ENCODE peak calls at places on chromosome 15, in seven cellular contexts. One of them, this sample, is unnamed. For H3K4me1 and H3K9me3, the result is how much of the 10 kb centered on the place peaks cover.

GRCh38 chr15:59300618-59301139 is 72.0 kb downstream of the MYO1E start:
- DNase-seq in trophoblast cell: no peak
- DNase-seq in IMR-90: no peak
- DNase-seq in left ventricle myocardium inferior: no peak
- DNase-seq in SJSA1: no peak
- DNase-seq in naive thymus-derived CD4-positive, alpha-beta T cell: no peak
- DNase-seq in mesenchymal stem cell: no peak
- DNase-seq in this sample: no peak

GRCh38 chr15:39786444-39787056 is 3.9 kb upstream of the FSIP1 start:
- DNase-seq in trophoblast cell: peak
- DNase-seq in IMR-90: peak
- DNase-seq in left ventricle myocardium inferior: no peak
- DNase-seq in SJSA1: peak
- DNase-seq in naive thymus-derived CD4-positive, alpha-beta T cell: peak
- DNase-seq in mesenchymal stem cell: peak
- DNase-seq in this sample: peak

GRCh38 chr15:58340176-58340575 is 91.6 kb upstream of the LIPC start:
- DNase-seq in trophoblast cell: no peak
- DNase-seq in IMR-90: peak
- DNase-seq in left ventricle myocardium inferior: no peak
- DNase-seq in SJSA1: no peak
- DNase-seq in naive thymus-derived CD4-positive, alpha-beta T cell: no peak
- DNase-seq in mesenchymal stem cell: no peak
- DNase-seq in this sample: no peak

GRCh38 chr15:78243491-78243941 is 9.2 kb upstream of the ACSBG1 start:
- DNase-seq in trophoblast cell: no peak
- DNase-seq in IMR-90: peak
- DNase-seq in left ventricle myocardium inferior: peak
- DNase-seq in SJSA1: no peak
- DNase-seq in naive thymus-derived CD4-positive, alpha-beta T cell: no peak
- DNase-seq in mesenchymal stem cell: no peak
- DNase-seq in this sample: no peak

GRCh38 chr15:88246081-88246480 is 10.5 kb downstream of the NTRK3 start:
- DNase-seq in trophoblast cell: no peak
- DNase-seq in IMR-90: no peak
- DNase-seq in left ventricle myocardium inferior: no peak
- DNase-seq in SJSA1: no peak
- DNase-seq in naive thymus-derived CD4-positive, alpha-beta T cell: no peak
- DNase-seq in mesenchymal stem cell: no peak
- DNase-seq in this sample: no peak

GRCh38 chr15:41417418-41417811 is 520 bp downstream of the RTF1 start:
- DNase-seq in trophoblast cell: peak
- DNase-seq in IMR-90: peak
- DNase-seq in left ventricle myocardium inferior: peak
- DNase-seq in SJSA1: no peak
- DNase-seq in naive thymus-derived CD4-positive, alpha-beta T cell: no peak
- DNase-seq in mesenchymal stem cell: peak
- DNase-seq in this sample: no peak

GRCh38 chr15:38300395-38300794 is 47.8 kb downstream of the SPRED1 start:
- DNase-seq in trophoblast cell: no peak
- DNase-seq in IMR-90: peak
- DNase-seq in left ventricle myocardium inferior: no peak
- DNase-seq in SJSA1: no peak
- DNase-seq in naive thymus-derived CD4-positive, alpha-beta T cell: no peak
- DNase-seq in mesenchymal stem cell: no peak
- DNase-seq in this sample: no peak

GRCh38 chr15:55737373-55737772 is 5.6 kb downstream of the PRTG start:
- DNase-seq in trophoblast cell: peak
- DNase-seq in IMR-90: peak
- DNase-seq in left ventricle myocardium inferior: no peak
- DNase-seq in SJSA1: no peak
- DNase-seq in naive thymus-derived CD4-positive, alpha-beta T cell: no peak
- DNase-seq in mesenchymal stem cell: peak
- DNase-seq in this sample: no peak

GRCh38 chr15:93166675-93167074 is 77.7 kb upstream of the RGMA start:
- DNase-seq in trophoblast cell: no peak
- DNase-seq in IMR-90: no peak
- DNase-seq in left ventricle myocardium inferior: no peak
- DNase-seq in SJSA1: no peak
- DNase-seq in naive thymus-derived CD4-positive, alpha-beta T cell: no peak
- DNase-seq in mesenchymal stem cell: no peak
- DNase-seq in this sample: no peak

GRCh38 chr15:52527898-52528464 is 699 bp downstream of the MYO5A start:
- DNase-seq in trophoblast cell: peak
- DNase-seq in IMR-90: peak
- DNase-seq in left ventricle myocardium inferior: no peak
- DNase-seq in SJSA1: no peak
- DNase-seq in naive thymus-derived CD4-positive, alpha-beta T cell: peak
- DNase-seq in mesenchymal stem cell: peak
- DNase-seq in this sample: no peak

GRCh38 chr15:87604857-87605446 is 651.6 kb downstream of the NTRK3 start:
- DNase-seq in trophoblast cell: no peak
- DNase-seq in IMR-90: no peak
- DNase-seq in left ventricle myocardium inferior: no peak
- DNase-seq in SJSA1: no peak
- DNase-seq in naive thymus-derived CD4-positive, alpha-beta T cell: no peak
- DNase-seq in mesenchymal stem cell: no peak
- DNase-seq in this sample: no peak

GRCh38 chr15:38354321-38354929 is 99.5 kb upstream of the FAM98B start:
- DNase-seq in trophoblast cell: peak
- DNase-seq in IMR-90: peak
- DNase-seq in left ventricle myocardium inferior: peak
- DNase-seq in SJSA1: peak
- DNase-seq in naive thymus-derived CD4-positive, alpha-beta T cell: peak
- DNase-seq in mesenchymal stem cell: peak
- DNase-seq in this sample: peak

GRCh38 chr15:68310811-68311463 is 33.4 kb downstream of the FEM1B start:
- DNase-seq in trophoblast cell: no peak
- DNase-seq in IMR-90: no peak
- DNase-seq in left ventricle myocardium inferior: no peak
- DNase-seq in SJSA1: no peak
- DNase-seq in naive thymus-derived CD4-positive, alpha-beta T cell: no peak
- DNase-seq in mesenchymal stem cell: no peak
- DNase-seq in this sample: no peak

GRCh38 chr15:98872777-98873176 is 134.8 kb downstream of the PGPEP1L start:
- DNase-seq in trophoblast cell: no peak
- DNase-seq in IMR-90: no peak
- DNase-seq in left ventricle myocardium inferior: no peak
- DNase-seq in SJSA1: peak
- DNase-seq in naive thymus-derived CD4-positive, alpha-beta T cell: no peak
- DNase-seq in mesenchymal stem cell: no peak
- DNase-seq in this sample: no peak

GRCh38 chr15:31391687-31392671 is 65.3 kb downstream of the KLF13 start:
- DNase-seq in trophoblast cell: peak
- DNase-seq in IMR-90: peak
- DNase-seq in left ventricle myocardium inferior: peak
- DNase-seq in SJSA1: peak
- DNase-seq in naive thymus-derived CD4-positive, alpha-beta T cell: peak
- DNase-seq in mesenchymal stem cell: peak
- DNase-seq in this sample: peak

GRCh38 chr15:43488790-43489585 is 4.0 kb downstream of the TP53BP1 start:
- DNase-seq in trophoblast cell: no peak
- DNase-seq in IMR-90: peak
- DNase-seq in left ventricle myocardium inferior: no peak
- DNase-seq in SJSA1: no peak
- DNase-seq in naive thymus-derived CD4-positive, alpha-beta T cell: no peak
- DNase-seq in mesenchymal stem cell: no peak
- DNase-seq in this sample: no peak

GRCh38 chr15:60835974-60836373 is 357.0 kb upstream of the ICE2 start:
- DNase-seq in trophoblast cell: no peak
- DNase-seq in IMR-90: peak
- DNase-seq in left ventricle myocardium inferior: no peak
- DNase-seq in SJSA1: no peak
- DNase-seq in naive thymus-derived CD4-positive, alpha-beta T cell: no peak
- DNase-seq in mesenchymal stem cell: peak
- DNase-seq in this sample: no peak

GRCh38 chr15:36917411-36918267 is 182.7 kb downstream of the MEIS2 start:
- DNase-seq in trophoblast cell: no peak
- DNase-seq in IMR-90: no peak
- DNase-seq in left ventricle myocardium inferior: no peak
- DNase-seq in SJSA1: no peak
- DNase-seq in naive thymus-derived CD4-positive, alpha-beta T cell: no peak
- DNase-seq in mesenchymal stem cell: no peak
- DNase-seq in this sample: no peak

GRCh38 chr15:91866971-91867372 is 13.5 kb downstream of the SLCO3A1 start:
- DNase-seq in trophoblast cell: peak
- DNase-seq in IMR-90: no peak
- DNase-seq in left ventricle myocardium inferior: peak
- DNase-seq in SJSA1: no peak
- DNase-seq in naive thymus-derived CD4-positive, alpha-beta T cell: no peak
- DNase-seq in mesenchymal stem cell: peak
- DNase-seq in this sample: no peak

GRCh38 chr15:41254560-41254959 is 23.5 kb downstream of the CHP1 start:
- DNase-seq in trophoblast cell: no peak
- DNase-seq in IMR-90: no peak
- DNase-seq in left ventricle myocardium inferior: no peak
- DNase-seq in SJSA1: no peak
- DNase-seq in naive thymus-derived CD4-positive, alpha-beta T cell: no peak
- DNase-seq in mesenchymal stem cell: no peak
- DNase-seq in this sample: no peak

GRCh38 chr15:77019476-77020331 is 24.8 kb downstream of the PSTPIP1 start:
- DNase-seq in trophoblast cell: no peak
- DNase-seq in IMR-90: peak
- DNase-seq in left ventricle myocardium inferior: no peak
- DNase-seq in SJSA1: no peak
- DNase-seq in naive thymus-derived CD4-positive, alpha-beta T cell: no peak
- DNase-seq in mesenchymal stem cell: peak
- DNase-seq in this sample: no peak

DNA sequence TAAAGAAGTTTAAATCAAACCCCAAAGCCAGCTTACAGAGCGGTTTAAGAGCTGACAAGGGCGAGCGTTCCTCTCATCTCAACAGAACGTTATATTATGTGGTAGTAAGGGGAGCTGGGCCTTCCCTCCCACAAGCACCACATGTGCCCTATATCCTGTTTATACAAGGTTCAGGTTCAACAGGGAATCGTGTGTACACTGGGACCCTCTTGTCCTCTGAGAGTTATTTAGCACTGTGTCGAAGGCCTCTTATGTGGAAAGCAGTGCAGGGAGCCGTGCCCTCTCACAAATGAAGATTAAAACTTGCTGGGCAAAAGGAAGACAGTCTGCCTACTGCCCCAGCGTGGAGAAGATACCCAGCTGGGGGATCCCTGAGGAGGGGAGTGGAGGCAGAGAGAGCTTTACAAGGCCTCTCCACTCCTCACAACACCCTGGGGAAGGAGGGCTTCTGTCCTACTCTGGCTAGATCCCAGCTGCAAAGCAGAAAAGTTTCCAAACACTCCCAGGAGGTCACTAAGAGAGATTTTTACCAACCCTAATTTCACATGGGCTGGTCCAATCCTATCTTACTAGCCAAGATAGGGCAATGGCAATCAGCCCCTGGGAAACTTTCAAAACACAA is 2.9 kb downstream of the TLE3 start:
- DNase-seq in trophoblast cell: no peak
- DNase-seq in IMR-90: no peak
- DNase-seq in left ventricle myocardium inferior: no peak
- DNase-seq in SJSA1: peak
- DNase-seq in naive thymus-derived CD4-positive, alpha-beta T cell: peak
- DNase-seq in mesenchymal stem cell: peak
- DNase-seq in this sample: no peak
- H3K4me1 ChIP-seq in trophoblast cell: under half
- H3K4me1 ChIP-seq in IMR-90: under half
- H3K4me1 ChIP-seq in left ventricle myocardium inferior: half or more
- H3K4me1 ChIP-seq in SJSA1: under half
- H3K4me1 ChIP-seq in naive thymus-derived CD4-positive, alpha-beta T cell: under half
- H3K4me1 ChIP-seq in mesenchymal stem cell: under half
- H3K4me1 ChIP-seq in this sample: half or more

GRCh38 chr15:27714675-27715074 is 384.4 kb downstream of the OCA2 start:
- DNase-seq in trophoblast cell: no peak
- DNase-seq in IMR-90: no peak
- DNase-seq in left ventricle myocardium inferior: no peak
- DNase-seq in SJSA1: no peak
- DNase-seq in naive thymus-derived CD4-positive, alpha-beta T cell: no peak
- DNase-seq in mesenchymal stem cell: no peak
- DNase-seq in this sample: no peak
- H3K9me3 ChIP-seq in trophoblast cell: under half
- H3K9me3 ChIP-seq in IMR-90: under half
- H3K9me3 ChIP-seq in left ventricle myocardium inferior: half or more
- H3K9me3 ChIP-seq in SJSA1: under half
- H3K9me3 ChIP-seq in naive thymus-derived CD4-positive, alpha-beta T cell: under half
- H3K9me3 ChIP-seq in mesenchymal stem cell: half or more
- H3K9me3 ChIP-seq in this sample: under half

GRCh38 chr15:90619939-90620338 is 90.2 kb downstream of the CRTC3 start:
- DNase-seq in trophoblast cell: no peak
- DNase-seq in IMR-90: no peak
- DNase-seq in left ventricle myocardium inferior: no peak
- DNase-seq in SJSA1: no peak
- DNase-seq in naive thymus-derived CD4-positive, alpha-beta T cell: no peak
- DNase-seq in mesenchymal stem cell: no peak
- DNase-seq in this sample: no peak

GRCh38 chr15:90624278-90624930 is 92.7 kb upstream of the BLM start:
- DNase-seq in trophoblast cell: no peak
- DNase-seq in IMR-90: no peak
- DNase-seq in left ventricle myocardium inferior: no peak
- DNase-seq in SJSA1: no peak
- DNase-seq in naive thymus-derived CD4-positive, alpha-beta T cell: no peak
- DNase-seq in mesenchymal stem cell: no peak
- DNase-seq in this sample: no peak

GRCh38 chr15:90625037-90625436 is 92.1 kb upstream of the BLM start:
- DNase-seq in trophoblast cell: no peak
- DNase-seq in IMR-90: no peak
- DNase-seq in left ventricle myocardium inferior: no peak
- DNase-seq in SJSA1: no peak
- DNase-seq in naive thymus-derived CD4-positive, alpha-beta T cell: no peak
- DNase-seq in mesenchymal stem cell: no peak
- DNase-seq in this sample: no peak

GRCh38 chr15:90620379-90621134 is 90.8 kb downstream of the CRTC3 start:
- DNase-seq in trophoblast cell: no peak
- DNase-seq in IMR-90: no peak
- DNase-seq in left ventricle myocardium inferior: no peak
- DNase-seq in SJSA1: no peak
- DNase-seq in naive thymus-derived CD4-positive, alpha-beta T cell: peak
- DNase-seq in mesenchymal stem cell: no peak
- DNase-seq in this sample: no peak

GRCh38 chr15:90623854-90624253 is 93.3 kb upstream of the BLM start:
- DNase-seq in trophoblast cell: no peak
- DNase-seq in IMR-90: no peak
- DNase-seq in left ventricle myocardium inferior: no peak
- DNase-seq in SJSA1: no peak
- DNase-seq in naive thymus-derived CD4-positive, alpha-beta T cell: no peak
- DNase-seq in mesenchymal stem cell: no peak
- DNase-seq in this sample: no peak
- H3K4me1 ChIP-seq in trophoblast cell: under half
- H3K4me1 ChIP-seq in IMR-90: under half
- H3K4me1 ChIP-seq in left ventricle myocardium inferior: under half
- H3K4me1 ChIP-seq in SJSA1: under half
- H3K4me1 ChIP-seq in naive thymus-derived CD4-positive, alpha-beta T cell: under half
- H3K4me1 ChIP-seq in mesenchymal stem cell: under half
- H3K4me1 ChIP-seq in this sample: under half

DNA sequence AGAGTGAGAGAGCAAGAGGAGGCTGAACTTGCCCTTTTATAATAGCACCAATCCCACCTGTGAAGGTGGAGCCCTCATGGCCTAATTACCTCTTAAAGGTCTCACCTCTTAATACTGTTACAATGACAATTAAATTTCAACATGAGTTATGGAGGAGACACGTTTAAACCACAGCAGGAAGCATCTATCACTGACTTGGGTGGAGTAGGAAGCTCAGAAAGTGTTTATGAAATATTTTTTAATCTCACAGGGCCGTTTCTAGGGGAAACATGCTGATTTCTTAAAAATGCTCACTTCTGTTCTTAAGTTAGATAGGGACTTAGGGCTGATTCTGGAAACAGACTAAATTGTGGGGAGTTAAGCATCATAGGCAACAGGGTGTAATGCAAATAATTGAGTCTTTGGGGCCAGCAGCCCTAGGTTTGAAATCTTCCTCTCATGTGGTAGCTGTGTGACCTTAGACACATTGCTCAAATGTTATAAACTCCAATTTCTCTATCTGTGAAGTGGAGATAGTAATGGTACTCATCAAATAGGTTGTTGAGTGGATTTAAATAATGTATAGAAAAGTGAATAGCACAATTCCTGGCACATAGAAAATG is 133.3 kb upstream of the KLHL25 start:
- DNase-seq in trophoblast cell: no peak
- DNase-seq in IMR-90: no peak
- DNase-seq in left ventricle myocardium inferior: no peak
- DNase-seq in SJSA1: no peak
- DNase-seq in naive thymus-derived CD4-positive, alpha-beta T cell: no peak
- DNase-seq in mesenchymal stem cell: no peak
- DNase-seq in this sample: no peak
- H3K9me3 ChIP-seq in trophoblast cell: under half
- H3K9me3 ChIP-seq in IMR-90: under half
- H3K9me3 ChIP-seq in left ventricle myocardium inferior: under half
- H3K9me3 ChIP-seq in SJSA1: under half
- H3K9me3 ChIP-seq in naive thymus-derived CD4-positive, alpha-beta T cell: under half
- H3K9me3 ChIP-seq in mesenchymal stem cell: under half
- H3K9me3 ChIP-seq in this sample: under half